ENCODE peak calls at places on chromosomes 5 and 9, in ten cellular contexts. H is GM12878, M is lung, S is epithelial cell of esophagus, E is BE2C, I is fibroblast of mammary gland, O is keratinocyte, G is suprapubic skin, R is HepG2, J is PC-9. Z is an unnamed sample.

GRCh38 chr5:126503602-126504104 is 80.4 kb downstream of the GRAMD2B start:
- DNase-seq in H (no peak), M (no peak), S (peak), E (no peak), I (peak), O (no peak), G (no peak), R (no peak), J (no peak), Z (no peak)

GRCh38 chr5:116573279-116573616 is 1.4 kb downstream of the SEMA6A start:
- DNase-seq in H (no peak), M (no peak), S (peak), E (peak), I (no peak), O (no peak), G (peak), R (no peak), J (no peak), Z (peak)

GRCh38 chr5:75916144-75916543 is 167.0 kb upstream of the SV2C start:
- DNase-seq in H (no peak), M (no peak), S (no peak), E (no peak), I (no peak), O (no peak), G (no peak), R (no peak), J (no peak), Z (no peak)

GRCh38 chr9:136228107-136228875 is 17.3 kb downstream of the QSOX2 start:
- DNase-seq in H (no peak), M (no peak), S (peak), E (no peak), I (peak), O (peak), G (no peak), R (peak), J (peak), Z (peak)

GRCh38 chr5:19987594-19988345 is at the start of gene CDH18:
- DNase-seq in H (no peak), M (no peak), S (peak), E (peak), I (peak), O (no peak), G (no peak), R (no peak), J (peak), Z (peak)

GRCh38 chr5:42397267-42397666 is 26.0 kb upstream of the GHR start:
- DNase-seq in H (no peak), M (no peak), S (no peak), E (no peak), I (no peak), O (no peak), G (no peak), R (no peak), J (no peak), Z (no peak)

GRCh38 chr5:163712011-163712410 is 206.6 kb downstream of the MAT2B start:
- DNase-seq in H (no peak), M (no peak), S (peak), E (no peak), I (no peak), O (no peak), G (no peak), R (no peak), J (no peak), Z (no peak)

GRCh38 chr5:173839117-173839713 is 48.9 kb upstream of the CPEB4 start:
- DNase-seq in H (no peak), M (no peak), S (peak), E (peak), I (no peak), O (no peak), G (no peak), R (no peak), J (peak), Z (no peak)

GRCh38 chr9:84667571-84668203 is 1.8 kb upstream of the NTRK2 start:
- DNase-seq in H (no peak), M (no peak), S (peak), E (no peak), I (peak), O (no peak), G (no peak), R (no peak), J (no peak), Z (peak)

GRCh38 chr9:135577256-135577655 is 15.7 kb downstream of the PAEP start:
- DNase-seq in H (no peak), M (no peak), S (no peak), E (no peak), I (no peak), O (no peak), G (no peak), R (no peak), J (no peak), Z (no peak)

GRCh38 chr5:51033215-51033614 is 350.0 kb upstream of the ISL1 start:
- DNase-seq in H (no peak), M (no peak), S (peak), E (no peak), I (no peak), O (no peak), G (no peak), R (no peak), J (peak), Z (peak)

GRCh38 chr9:76413658-76414057 is 19.4 kb upstream of the RFK start:
- DNase-seq in H (no peak), M (no peak), S (no peak), E (no peak), I (no peak), O (no peak), G (no peak), R (no peak), J (no peak), Z (no peak)

GRCh38 chr9:135126480-135127187 is 39.2 kb downstream of the OLFM1 start:
- DNase-seq in H (no peak), M (no peak), S (no peak), E (peak), I (peak), O (peak), G (peak), R (no peak), J (no peak), Z (no peak)

GRCh38 chr5:125043781-125044391 is 297.4 kb upstream of the ZNF608 start:
- DNase-seq in H (no peak), M (peak), S (peak), E (peak), I (peak), O (no peak), G (no peak), R (no peak), J (peak), Z (peak)

GRCh38 chr5:132226516-132227234 is 978 bp downstream of the P4HA2 start:
- DNase-seq in H (no peak), M (no peak), S (no peak), E (no peak), I (peak), O (no peak), G (no peak), R (no peak), J (no peak), Z (peak)

GRCh38 chr5:173884402-173885053 is 3.6 kb upstream of the CPEB4 start:
- DNase-seq in H (peak), M (no peak), S (no peak), E (no peak), I (no peak), O (no peak), G (no peak), R (no peak), J (peak), Z (peak)

GRCh38 chr5:173331956-173332479 is 3.8 kb upstream of the STC2 start:
- DNase-seq in H (peak), M (peak), S (peak), E (peak), I (peak), O (peak), G (peak), R (peak), J (peak), Z (peak)

GRCh38 chr9:2970864-2971263 is 127.0 kb upstream of the PUM3 start:
- DNase-seq in H (no peak), M (no peak), S (no peak), E (no peak), I (no peak), O (no peak), G (no peak), R (no peak), J (no peak), Z (no peak)
- TF ChIP-seq CTCF in H (no peak), M (no peak), S (no peak), E (no peak), I (no peak), O (no peak), G (no peak), R (no peak), J (no peak), Z (no peak)

GRCh38 chr9:89475891-89476440 is 21.9 kb downstream of the SEMA4D start:
- DNase-seq in H (no peak), M (no peak), S (no peak), E (no peak), I (no peak), O (no peak), G (no peak), R (no peak), J (no peak), Z (no peak)

GRCh38 chr9:89477395-89477794 is 20.5 kb downstream of the SEMA4D start:
- DNase-seq in H (no peak), M (no peak), S (no peak), E (no peak), I (no peak), O (no peak), G (no peak), R (no peak), J (no peak), Z (no peak)

GRCh38 chr9:89474939-89475338 is 23.0 kb downstream of the SEMA4D start:
- DNase-seq in H (no peak), M (no peak), S (no peak), E (no peak), I (no peak), O (no peak), G (no peak), R (no peak), J (no peak), Z (no peak)

GRCh38 chr9:89477811-89478583 is 19.9 kb downstream of the SEMA4D start:
- DNase-seq in H (no peak), M (no peak), S (no peak), E (no peak), I (no peak), O (no peak), G (no peak), R (no peak), J (peak), Z (no peak)

GRCh38 chr9:89476546-89476945 is 21.4 kb downstream of the SEMA4D start:
- DNase-seq in H (no peak), M (no peak), S (no peak), E (no peak), I (no peak), O (no peak), G (no peak), R (no peak), J (no peak), Z (no peak)
- TF ChIP-seq CTCF in H (no peak), M (no peak), S (no peak), E (no peak), I (no peak), O (no peak), G (no peak), R (no peak), J (no peak), Z (no peak)

DNA sequence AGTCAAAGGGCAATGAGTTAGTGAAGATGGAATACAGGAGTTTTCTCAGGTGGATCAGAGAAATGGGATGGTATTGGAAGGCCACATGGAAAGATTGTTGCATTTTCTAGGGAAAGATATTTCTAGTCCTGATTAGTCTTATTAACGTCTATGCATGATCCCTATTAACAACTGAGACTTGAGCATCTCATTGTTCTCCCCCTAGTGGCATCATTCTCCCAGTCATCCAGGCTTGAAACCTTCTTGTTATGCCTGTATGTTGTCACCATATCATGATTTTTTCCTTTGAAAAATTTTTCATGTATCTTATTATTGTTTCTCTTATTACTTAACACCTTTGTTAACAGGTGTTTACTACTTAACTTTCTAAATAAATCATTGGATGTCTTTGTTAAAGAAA is 34.4 kb downstream of the KIF2A start:
- DNase-seq in H (no peak), M (no peak), S (peak), E (no peak), I (peak), O (no peak), G (no peak), R (peak), J (no peak), Z (no peak)
- TF ChIP-seq CTCF in H (peak), M (no peak), S (peak), E (peak), I (peak), O (peak), G (no peak), R (peak), J (peak), Z (no peak)

GRCh38 chr9:86947146-86948081 is at the start of gene GAS1:
- DNase-seq in H (no peak), M (peak), S (peak), E (peak), I (peak), O (no peak), G (peak), R (no peak), J (peak), Z (peak)

GRCh38 chr9:86946712-86947145 is 577 bp downstream of the GAS1 start:
- DNase-seq in H (no peak), M (peak), S (no peak), E (no peak), I (peak), O (no peak), G (peak), R (no peak), J (peak), Z (no peak)

GRCh38 chr9:86943871-86944240 is 3.5 kb downstream of the GAS1 start:
- DNase-seq in H (no peak), M (peak), S (no peak), E (no peak), I (no peak), O (no peak), G (no peak), R (no peak), J (no peak), Z (no peak)

GRCh38 chr9:86944974-86945867 is 2.1 kb downstream of the GAS1 start:
- DNase-seq in H (no peak), M (peak), S (no peak), E (no peak), I (no peak), O (no peak), G (no peak), R (no peak), J (no peak), Z (no peak)

DNA sequence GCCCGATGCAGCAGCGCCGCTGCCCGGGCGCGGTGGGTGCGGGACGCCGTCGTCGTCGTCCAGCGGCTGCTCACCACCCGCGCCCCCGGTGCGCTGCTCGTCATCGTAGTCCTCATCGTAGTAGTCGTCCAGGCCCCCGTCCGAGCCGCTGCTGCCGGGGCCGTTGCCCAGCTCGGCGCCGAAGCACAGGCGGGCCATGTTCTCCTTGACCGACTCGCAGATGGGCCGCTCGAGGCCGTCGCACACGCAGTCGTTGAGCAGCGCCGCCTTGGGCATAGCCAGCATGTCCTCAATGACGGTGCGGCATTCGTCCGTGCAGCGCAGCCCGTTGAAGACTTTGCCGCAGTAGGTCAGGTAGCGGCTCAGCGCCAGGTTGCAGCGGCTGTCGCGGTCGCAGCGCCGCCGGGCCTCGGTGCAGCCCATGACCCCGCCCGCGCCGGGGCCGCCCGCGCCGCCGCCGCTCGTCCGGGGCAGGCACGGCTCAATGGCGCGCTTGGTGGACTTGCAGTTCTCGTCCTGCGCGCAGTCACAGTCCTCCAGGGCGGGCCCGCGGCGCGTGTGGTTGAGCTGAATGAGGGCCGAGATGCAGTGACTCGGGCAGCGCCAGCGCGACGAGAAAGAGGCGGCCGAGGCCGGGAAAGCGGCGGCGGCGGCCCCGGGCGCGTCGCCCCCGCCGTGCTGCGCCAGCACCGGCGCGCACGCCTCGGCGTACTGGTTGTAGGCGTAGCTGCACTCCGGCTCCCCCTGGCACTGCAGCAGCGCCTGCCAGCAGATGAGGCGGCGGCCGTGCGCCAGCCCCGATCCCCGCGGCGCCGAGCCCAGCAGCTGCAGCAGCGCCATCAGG is 1.2 kb downstream of the GAS1 start:
- DNase-seq in H (no peak), M (peak), S (peak), E (peak), I (peak), O (no peak), G (no peak), R (no peak), J (peak), Z (peak)
- TF ChIP-seq CTCF in H (no peak), M (no peak), S (no peak), E (no peak), I (no peak), O (peak), G (no peak), R (no peak), J (no peak), Z (no peak)